ENCODE peak calls at places on chromosomes 16 and 17, in ten cellular contexts. S is aorta; W is PC-3; C is CD8-positive, alpha-beta memory T cell; J is ovary; K is left ventricle myocardium inferior; I is upper lobe of right lung; Z is body of pancreas; T is GM23248; L is substantia nigra. R is an unnamed sample.

GRCh38 chr17:44922746-44923470 is 7.6 kb upstream of the GFAP start:
- DNase-seq in S (peak; percentile 55), W (no peak), C (no peak), J (peak; percentile 31), K (no peak), I (peak; percentile 41), Z (no peak), T (no peak), L (no peak), R (peak; percentile 36)

GRCh38 chr17:3747805-3748204 is 24.1 kb downstream of the HASPIN start:
- DNase-seq in S (no peak), W (no peak), C (no peak), J (peak; percentile 49), K (no peak), I (no peak), Z (no peak), T (no peak), L (no peak), R (no peak)

GRCh38 chr16:10228779-10229178 is 46.6 kb upstream of the GRIN2A start:
- DNase-seq in S (no peak), W (peak; percentile 8), C (no peak), J (no peak), K (no peak), I (no peak), Z (no peak), T (no peak), L (no peak), R (no peak)

GRCh38 chr17:42112552-42113176 is at the start of gene DHX58:
- DNase-seq in S (no peak), W (no peak), C (peak; percentile 70), J (peak; percentile 79), K (peak; percentile 63), I (peak; percentile 80), Z (peak; percentile 90), T (peak; percentile 92), L (peak; percentile 63), R (peak; percentile 80)

GRCh38 chr17:9472094-9472493 is 103.5 kb downstream of the STX8 start:
- DNase-seq in S (no peak), W (no peak), C (no peak), J (no peak), K (no peak), I (no peak), Z (no peak), T (peak; percentile 48), L (no peak), R (no peak)

GRCh38 chr16:50585331-50585776 is 37.2 kb downstream of the NKD1 start:
- DNase-seq in S (peak; percentile 93), W (no peak), C (no peak), J (peak; percentile 94), K (peak; percentile 74), I (peak; percentile 75), Z (peak; percentile 46), T (peak; percentile 15), L (peak; percentile 34), R (peak; percentile 70)

GRCh38 chr17:32350662-32351418 is 883 bp downstream of the ZNF207 start:
- DNase-seq in S (no peak), W (peak; percentile 38), C (peak; percentile 48), J (no peak), K (no peak), I (no peak), Z (peak; percentile 70), T (peak; percentile 91), L (no peak), R (no peak)

GRCh38 chr17:38554430-38555350 is 51.1 kb downstream of the SRCIN1 start:
- DNase-seq in S (no peak), W (peak; percentile 77), C (no peak), J (no peak), K (no peak), I (no peak), Z (no peak), T (peak; percentile 33), L (no peak), R (no peak)

GRCh38 chr16:54418903-54419302 is 132.3 kb upstream of the IRX3 start:
- DNase-seq in S (no peak), W (no peak), C (no peak), J (no peak), K (no peak), I (no peak), Z (peak; percentile 33), T (no peak), L (no peak), R (no peak)

GRCh38 chr16:57251352-57251751 is 6.3 kb downstream of the ARL2BP start:
- DNase-seq in S (no peak), W (no peak), C (no peak), J (no peak), K (no peak), I (no peak), Z (no peak), T (no peak), L (no peak), R (no peak)

GRCh38 chr16:85172465-85173071 is 60.3 kb upstream of the CIBAR2 start:
- DNase-seq in S (peak; percentile 79), W (peak; percentile 69), C (no peak), J (no peak), K (no peak), I (no peak), Z (peak; percentile 76), T (peak; percentile 74), L (no peak), R (peak; percentile 47)

GRCh38 chr17:77325826-77326581 is 185.2 kb downstream of the SEC14L1 start:
- DNase-seq in S (peak; percentile 72), W (no peak), C (no peak), J (peak; percentile 48), K (no peak), I (peak; percentile 63), Z (peak; percentile 33), T (peak; percentile 70), L (no peak), R (peak; percentile 46)

GRCh38 chr17:49978501-49978900 is 9.5 kb downstream of the DLX4 start:
- DNase-seq in S (no peak), W (no peak), C (no peak), J (no peak), K (no peak), I (peak; percentile 85), Z (no peak), T (no peak), L (no peak), R (peak; percentile 79)

GRCh38 chr16:86436466-86437185 is 73.7 kb upstream of the FOXF1 start:
- DNase-seq in S (no peak), W (no peak), C (no peak), J (no peak), K (no peak), I (no peak), Z (no peak), T (no peak), L (no peak), R (no peak)

GRCh38 chr16:66087308-66087707 is 279.2 kb upstream of the CDH5 start:
- DNase-seq in S (no peak), W (no peak), C (no peak), J (no peak), K (no peak), I (no peak), Z (no peak), T (no peak), L (no peak), R (no peak)
- H3K27ac ChIP-seq in S (no peak overlapping the region), W (no peak overlapping the region), C (no peak overlapping the region), J (no peak overlapping the region), K (no peak overlapping the region), I (no peak overlapping the region), Z (no peak overlapping the region), T (no peak overlapping the region), L (no peak overlapping the region), R (no peak overlapping the region)

GRCh38 chr17:75688209-75688771 is 21.2 kb downstream of the SAP30BP start:
- DNase-seq in S (peak; percentile 63), W (no peak), C (no peak), J (peak; percentile 13), K (no peak), I (peak; percentile 43), Z (peak; percentile 23), T (peak; percentile 86), L (no peak), R (no peak)
- H3K27ac ChIP-seq in S (no peak overlapping the region), W (peak overlapping the region; percentile 59), C (no peak overlapping the region), J (no peak overlapping the region), K (peak overlapping the region; percentile 81), I (peak overlapping the region; percentile 74), Z (no peak overlapping the region), T (peak overlapping the region; percentile 80), L (peak overlapping the region; percentile 82), R (peak overlapping the region; percentile 67)

GRCh38 chr17:80761421-80761871 is 216.8 kb downstream of the RPTOR start:
- DNase-seq in S (no peak), W (peak; percentile 95), C (peak; percentile 34), J (no peak), K (no peak), I (no peak), Z (no peak), T (peak; percentile 66), L (no peak), R (no peak)
- H3K27ac ChIP-seq in S (no peak overlapping the region), W (peak overlapping the region; percentile 95), C (no peak overlapping the region), J (no peak overlapping the region), K (no peak overlapping the region), I (no peak overlapping the region), Z (no peak overlapping the region), T (peak overlapping the region; percentile 30), L (no peak overlapping the region), R (no peak overlapping the region)

GRCh38 chr17:65633988-65634387 is 72.5 kb upstream of the AXIN2 start:
- DNase-seq in S (no peak), W (peak; percentile 81), C (no peak), J (no peak), K (no peak), I (no peak), Z (peak; percentile 13), T (no peak), L (no peak), R (no peak)
- H3K27ac ChIP-seq in S (no peak overlapping the region), W (peak overlapping the region; percentile 72), C (no peak overlapping the region), J (no peak overlapping the region), K (no peak overlapping the region), I (peak overlapping the region; percentile 25), Z (peak overlapping the region; percentile 8), T (no peak overlapping the region), L (no peak overlapping the region), R (peak overlapping the region; percentile 10)

GRCh38 chr17:57370051-57370581 is 113.8 kb downstream of the MSI2 start:
- DNase-seq in S (no peak), W (peak; percentile 73), C (no peak), J (no peak), K (no peak), I (no peak), Z (no peak), T (peak; percentile 71), L (no peak), R (no peak)

GRCh38 chr17:57370583-57370982 is 114.3 kb downstream of the MSI2 start:
- DNase-seq in S (no peak), W (no peak), C (no peak), J (no peak), K (no peak), I (no peak), Z (no peak), T (no peak), L (no peak), R (no peak)

GRCh38 chr17:57372156-57372555 is 115.8 kb downstream of the MSI2 start:
- DNase-seq in S (no peak), W (peak; percentile 95), C (no peak), J (no peak), K (no peak), I (no peak), Z (no peak), T (peak; percentile 9), L (no peak), R (no peak)

GRCh38 chr17:57368637-57369336 is 112.5 kb downstream of the MSI2 start:
- DNase-seq in S (no peak), W (no peak), C (no peak), J (no peak), K (no peak), I (no peak), Z (no peak), T (no peak), L (no peak), R (no peak)

GRCh38 chr17:57369509-57369945 is 113.2 kb downstream of the MSI2 start:
- DNase-seq in S (no peak), W (peak; percentile 35), C (no peak), J (no peak), K (no peak), I (no peak), Z (no peak), T (no peak), L (no peak), R (no peak)
- H3K27ac ChIP-seq in S (no peak overlapping the region), W (peak overlapping the region; percentile 61), C (no peak overlapping the region), J (peak overlapping the region; percentile 14), K (peak overlapping the region; percentile 75), I (no peak overlapping the region), Z (peak overlapping the region; percentile 63), T (peak overlapping the region; percentile 48), L (no peak overlapping the region), R (peak overlapping the region; percentile 38)

R was measured in lower lobe of right lung.